ENCODE peak calls at places on chromosomes 13 and 19, in five cellular contexts. D, J, T, E and W are unnamed samples.

GRCh38 chr13:98353750-98354149 is 176.7 kb upstream of the RNF113B start:
- DNase-seq in T (no peak), E (no peak), J (no peak), D (no peak), W (no peak)

GRCh38 chr13:27680465-27680864 is 58.8 kb downstream of the POLR1D start:
- DNase-seq in E (no peak), D (no peak), T (no peak), J (no peak), W (no peak)

GRCh38 chr13:42283574-42283973 is 11.6 kb downstream of the AKAP11 start:
- DNase-seq in J (no peak), T (no peak), E (no peak), D (no peak), W (no peak)

GRCh38 chr19:35592226-35592625 is 6.3 kb downstream of the PMIS2 start:
- DNase-seq in T (no peak), E (peak), J (no peak), D (no peak), W (peak)

GRCh38 chr13:30714629-30715028 is 20.7 kb upstream of the ALOX5AP start:
- DNase-seq in E (peak), J (no peak), T (no peak), D (no peak), W (no peak)

GRCh38 chr19:58581227-58582141 is 8.3 kb upstream of the MZF1 start:
- DNase-seq in T (peak), J (peak), E (peak), D (peak), W (peak)

GRCh38 chr19:8457802-8458201 is 13.0 kb downstream of the HNRNPM start:
- DNase-seq in D (no peak), J (no peak), E (no peak), T (no peak), W (no peak)

GRCh38 chr19:29881386-29881785 is 60.7 kb upstream of the URI1 start:
- DNase-seq in T (no peak), D (no peak), E (peak), J (no peak), W (no peak)

GRCh38 chr13:27851481-27851880 is 59.2 kb downstream of the GSX1 start:
- DNase-seq in D (no peak), E (no peak), T (no peak), J (no peak), W (no peak)

GRCh38 chr13:105778196-105778595 is 757.3 kb downstream of the EFNB2 start:
- DNase-seq in J (no peak), T (no peak), D (no peak), E (no peak), W (no peak)

GRCh38 chr19:30692517-30692870 is 320.3 kb downstream of the ZNF536 start:
- DNase-seq in D (no peak), T (no peak), J (no peak), E (no peak), W (no peak)

GRCh38 chr13:88196106-88196505 is 524.9 kb downstream of the SLITRK5 start:
- DNase-seq in T (no peak), E (no peak), D (no peak), J (no peak), W (no peak)

GRCh38 chr19:18093439-18094161 is 4.0 kb upstream of the MAST3 start:
- DNase-seq in D (no peak), T (no peak), E (peak), J (no peak), W (no peak)

GRCh38 chr13:49996951-49997895 is at the start of gene TRIM13:
- DNase-seq in T (peak), D (peak), J (peak), E (peak), W (peak)

GRCh38 chr13:46170268-46170667 is 11.7 kb downstream of the LCP1 start:
- DNase-seq in E (peak), D (no peak), T (no peak), J (no peak), W (no peak)

GRCh38 chr19:32471095-32471494 is 65.5 kb downstream of the DPY19L3 start:
- DNase-seq in D (peak), J (no peak), T (no peak), E (no peak), W (no peak)

GRCh38 chr19:18204394-18205179 is 745 bp upstream of the RAB3A start:
- DNase-seq in E (peak), T (no peak), D (no peak), J (no peak), W (no peak)

GRCh38 chr19:33731886-33732285 is 64.8 kb upstream of the KCTD15 start:
- DNase-seq in T (no peak), E (no peak), D (no peak), J (no peak), W (no peak)

GRCh38 chr13:94007072-94007471 is 472.4 kb downstream of the DCT start:
- DNase-seq in J (no peak), D (no peak), E (no peak), T (no peak), W (no peak)

GRCh38 chr13:27962982-27963381 is 6.1 kb downstream of the CDX2 start:
- DNase-seq in J (peak), D (no peak), T (no peak), E (peak), W (no peak)

GRCh38 chr19:3115916-3116602 is 19.8 kb upstream of the GNA15 start:
- DNase-seq in D (no peak), E (peak), T (no peak), J (no peak), W (no peak)

GRCh38 chr19:19545128-19545591 is 7.1 kb downstream of the CILP2 start:
- DNase-seq in E (no peak), T (no peak), J (no peak), D (no peak), W (no peak)

GRCh38 chr13:50130686-50131051 is 115.4 kb downstream of the KCNRG start:
- DNase-seq in T (no peak), D (peak), J (no peak), E (peak), W (peak)

GRCh38 chr19:44809856-44810554 is 1.1 kb downstream of the BCAM start:
- DNase-seq in D (no peak), E (no peak), T (no peak), J (no peak), W (no peak)

GRCh38 chr19:13077233-13077632 is 25.4 kb downstream of the LYL1 start:
- DNase-seq in E (no peak), T (no peak), D (no peak), J (no peak), W (no peak)

GRCh38 chr19:13076320-13076719 is 26.3 kb downstream of the LYL1 start:
- DNase-seq in D (no peak), T (no peak), J (no peak), E (no peak), W (no peak)

GRCh38 chr19:13078897-13079541 is 23.6 kb downstream of the LYL1 start:
- DNase-seq in J (no peak), T (no peak), E (peak), D (no peak), W (no peak)

GRCh38 chr19:13074378-13074777 is 28.3 kb downstream of the LYL1 start:
- DNase-seq in E (no peak), T (no peak), D (no peak), J (no peak), W (no peak)

DNA sequence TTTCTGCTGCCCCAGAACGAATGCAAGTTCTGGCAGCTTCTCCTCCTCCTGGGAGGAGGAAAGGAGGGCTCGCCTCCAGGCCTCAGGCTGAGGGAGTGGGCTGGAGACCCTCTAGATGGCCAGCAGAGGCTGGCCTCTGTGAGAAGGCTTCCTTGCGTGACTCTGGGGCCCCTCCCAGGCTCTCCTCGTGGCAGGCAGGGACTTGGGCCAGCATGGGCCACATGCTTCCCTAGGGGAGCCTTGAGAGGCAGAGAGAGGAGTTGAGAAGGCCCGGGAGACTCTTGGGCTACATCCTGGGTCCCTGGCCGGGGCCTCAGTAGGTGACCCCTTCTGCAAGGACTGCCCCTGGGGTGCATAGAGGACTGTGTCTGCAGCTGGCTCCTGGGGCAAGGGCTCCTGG is 25.9 kb downstream of the LYL1 start:
- DNase-seq in E (no peak), T (no peak), D (no peak), J (no peak), W (no peak)
- TF ChIP-seq CTCF in E (no peak), T (no peak), D (no peak), J (no peak), W (no peak)

GRCh38 chr19:16042533-16043085 is 33.7 kb upstream of the TPM4 start:
- DNase-seq in E (no peak), D (no peak), J (no peak), T (no peak), W (no peak)
- TF ChIP-seq CTCF in E (no peak), D (no peak), J (no peak), T (no peak), W (no peak)

DNA sequence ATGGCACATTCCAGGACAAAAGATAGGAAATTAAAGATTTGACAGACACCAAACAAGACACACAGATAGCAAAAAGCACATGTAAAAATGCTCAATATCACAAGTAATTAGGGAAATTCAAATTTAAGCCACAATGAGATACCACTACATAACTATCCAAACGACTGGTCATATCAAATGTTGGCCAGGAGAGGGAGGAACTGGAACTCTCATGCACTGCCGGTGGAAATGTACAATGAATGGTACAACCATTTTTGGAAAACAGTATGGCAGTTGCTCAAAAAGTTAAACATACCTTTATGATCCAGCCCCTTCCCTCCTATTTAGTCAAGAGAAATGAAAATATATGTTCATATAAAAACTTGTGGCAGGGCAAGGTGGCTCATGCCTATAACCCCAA is 36.8 kb upstream of the CYP2S1 start:
- DNase-seq in J (no peak), E (no peak), T (no peak), D (no peak), W (no peak)
- TF ChIP-seq CTCF in J (no peak), E (peak), T (peak), D (no peak), W (no peak)

GRCh38 chr19:54102421-54103169 is at the start of gene NDUFA3:
- DNase-seq in E (peak), J (peak), T (peak), D (peak), W (peak)

GRCh38 chr19:54094601-54095000 is 6.0 kb downstream of the OSCAR start:
- DNase-seq in E (no peak), J (no peak), D (no peak), T (no peak), W (no peak)

GRCh38 chr19:54100560-54100959 is at the start of gene OSCAR:
- DNase-seq in E (peak), T (peak), D (no peak), J (no peak), W (no peak)

GRCh38 chr19:54095136-54095858 is 5.3 kb downstream of the OSCAR start:
- DNase-seq in E (no peak), D (no peak), J (no peak), T (no peak), W (no peak)

GRCh38 chr19:54096642-54097106 is 3.9 kb downstream of the OSCAR start:
- DNase-seq in E (peak), J (no peak), T (no peak), D (no peak), W (peak)
- TF ChIP-seq CTCF in E (no peak), J (no peak), T (no peak), D (no peak), W (peak)

DNA sequence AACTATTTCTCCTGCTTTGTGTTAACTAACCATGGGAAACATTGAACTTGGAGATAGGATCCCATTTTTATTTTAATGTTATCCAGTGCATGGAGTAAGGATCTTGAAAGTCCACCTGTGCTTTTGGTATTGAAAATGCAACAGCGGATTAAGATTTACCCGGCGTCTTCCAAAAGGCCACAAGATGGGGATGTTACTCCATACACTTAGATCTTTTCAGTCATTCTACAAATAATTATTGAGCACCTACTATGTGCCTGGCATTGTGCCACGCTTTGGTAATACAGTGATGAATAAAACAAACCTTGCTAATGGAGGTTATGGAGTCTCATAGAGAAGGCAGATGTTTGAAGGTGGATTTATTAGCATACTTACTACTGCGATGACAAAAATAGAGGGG is 56.9 kb downstream of the RFC3 start:
- DNase-seq in D (no peak), J (no peak), E (no peak), T (no peak), W (no peak)
- TF ChIP-seq CTCF in D (no peak), J (peak), E (peak), T (no peak), W (no peak)

GRCh38 chr13:41029629-41030028 is 10.5 kb upstream of the ELF1 start:
- DNase-seq in E (peak), D (no peak), J (no peak), T (no peak), W (no peak)
- TF ChIP-seq CTCF in E (peak), D (no peak), J (no peak), T (no peak), W (no peak)

GRCh38 chr13:44816701-44817684 is 172.3 kb downstream of the NUFIP1 start:
- DNase-seq in D (no peak), T (no peak), J (no peak), E (peak), W (no peak)

GRCh38 chr13:44819762-44820161 is 169.5 kb downstream of the NUFIP1 start:
- DNase-seq in J (no peak), E (no peak), D (no peak), T (no peak), W (no peak)

GRCh38 chr13:44819245-44819644 is 170.0 kb downstream of the NUFIP1 start:
- DNase-seq in T (no peak), E (peak), J (no peak), D (no peak), W (no peak)

GRCh38 chr13:44818016-44818415 is 171.3 kb downstream of the NUFIP1 start:
- DNase-seq in T (no peak), D (no peak), J (no peak), E (no peak), W (no peak)

GRCh38 chr13:44818428-44818827 is 170.8 kb downstream of the NUFIP1 start:
- DNase-seq in J (no peak), D (no peak), T (no peak), E (peak), W (no peak)
- TF ChIP-seq CTCF in J (peak), D (no peak), T (peak), E (peak), W (no peak)

DNA sequence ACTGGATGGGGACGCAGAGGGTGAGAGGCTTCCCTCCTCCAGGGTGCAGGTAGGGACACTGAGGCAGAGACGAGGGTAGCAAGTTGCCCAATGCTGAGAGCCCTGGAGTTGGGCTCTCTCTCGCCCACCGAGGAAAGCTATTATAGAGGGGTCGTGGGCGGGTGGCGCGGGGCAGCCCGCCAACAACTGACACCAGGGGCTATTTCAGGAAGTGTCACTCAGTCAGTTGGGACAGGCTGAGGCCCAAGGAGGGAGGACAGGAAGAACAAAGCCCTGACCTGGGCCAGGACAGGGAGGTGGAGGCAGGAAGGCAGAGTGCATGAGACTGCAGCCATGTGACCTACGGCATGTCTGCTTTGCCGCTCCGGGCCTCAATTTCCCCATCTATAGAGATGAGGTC is 29.9 kb downstream of the TINCR start:
- DNase-seq in E (no peak), D (peak), T (no peak), J (no peak), W (no peak)
- TF ChIP-seq CTCF in E (no peak), D (no peak), T (no peak), J (no peak), W (no peak)

GRCh38 chr19:12955996-12956395 is 1.0 kb downstream of the GADD45GIP1 start:
- DNase-seq in J (no peak), T (no peak), E (no peak), D (no peak), W (no peak)
- TF ChIP-seq CTCF in J (no peak), T (no peak), E (no peak), D (no peak), W (no peak)